ENCODE peak calls at places on chromosomes 5 and 9, in four cellular contexts. F, N, P and A are unnamed samples.

GRCh38 chr5:35143841-35144240 is 86.4 kb downstream of the PRLR start:
- DNase-seq in P (no peak), F (no peak), N (no peak), A (no peak)

GRCh38 chr9:133759946-133760345 is 21.8 kb upstream of the SARDH start:
- DNase-seq in P (no peak), F (peak), N (no peak), A (no peak)

GRCh38 chr9:109865521-109865920 is 85.5 kb downstream of the PALM2AKAP2 start:
- DNase-seq in P (no peak), N (no peak), F (no peak), A (no peak)

GRCh38 chr5:138925090-138925635 is 50.0 kb upstream of the LRRTM2 start:
- DNase-seq in P (no peak), F (no peak), N (no peak), A (no peak)

GRCh38 chr5:10333154-10334006 is 20.1 kb upstream of the MARCHF6 start:
- DNase-seq in F (peak), N (no peak), P (no peak), A (no peak)

GRCh38 chr5:1409386-1410110 is 35.7 kb downstream of the SLC6A3 start:
- DNase-seq in F (peak), N (no peak), P (peak), A (no peak)

GRCh38 chr5:68562308-68562707 is 346.8 kb downstream of the PIK3R1 start:
- DNase-seq in F (no peak), P (no peak), N (peak), A (no peak)

GRCh38 chr5:126686451-126687126 is 85.8 kb downstream of the PHAX start:
- DNase-seq in F (no peak), P (no peak), N (no peak), A (no peak)

GRCh38 chr5:162497455-162497854 is 429.9 kb downstream of the GABRG2 start:
- DNase-seq in N (no peak), F (no peak), P (no peak), A (no peak)

GRCh38 chr5:90983148-90983547 is 400.0 kb downstream of the ARRDC3 start:
- DNase-seq in F (no peak), P (peak), N (no peak), A (no peak)

GRCh38 chr5:56814963-56815656 is at the start of gene MAP3K1:
- DNase-seq in P (peak), F (peak), N (no peak), A (no peak)

GRCh38 chr9:91405343-91406077 is 18.1 kb downstream of the NFIL3 start:
- DNase-seq in N (no peak), F (no peak), P (no peak), A (no peak)

GRCh38 chr5:156934450-156935211 is 28.4 kb downstream of the TIMD4 start:
- DNase-seq in N (no peak), F (no peak), P (no peak), A (no peak)

GRCh38 chr5:160083012-160083436 is 36.2 kb downstream of the PWWP2A start:
- DNase-seq in N (no peak), P (peak), F (no peak), A (peak)

GRCh38 chr5:72453260-72453775 is 53.9 kb downstream of the ZNF366 start:
- DNase-seq in N (no peak), P (no peak), F (no peak), A (no peak)

GRCh38 chr9:79134654-79135053 is 437.1 kb upstream of the TLE4 start:
- DNase-seq in F (no peak), N (no peak), P (no peak), A (no peak)

GRCh38 chr9:116717150-116717549 is 30.0 kb downstream of the TRIM32 start:
- DNase-seq in F (no peak), P (no peak), N (no peak), A (peak)

GRCh38 chr9:130138791-130139190 is 33.4 kb upstream of the NCS1 start:
- DNase-seq in F (peak), P (peak), N (no peak), A (peak)